ENCODE peak calls at places on chromosomes 2 and 18, in ten cellular contexts. One of them, this sample, is unnamed.

GRCh38 chr2:156009293-156009692 is 323.2 kb downstream of the NR4A2 start:
- DNase-seq in HEK293T: no peak
- DNase-seq in KG1: no peak
- DNase-seq in NAMALWA: no peak
- DNase-seq in naive B cell: no peak
- DNase-seq in AG04450: no peak
- DNase-seq in PC-9: no peak
- DNase-seq in HT-29: no peak
- DNase-seq in fibroblast of mammary gland: no peak
- DNase-seq in endothelial cell: no peak
- DNase-seq in this sample: no peak

GRCh38 chr2:3202926-3203325 is 174.7 kb downstream of the EIPR1 start:
- DNase-seq in NAMALWA: no peak
- DNase-seq in KG1: no peak
- DNase-seq in HEK293T: no peak
- DNase-seq in HT-29: no peak
- DNase-seq in naive B cell: no peak
- DNase-seq in fibroblast of mammary gland: no peak
- DNase-seq in endothelial cell: no peak
- DNase-seq in PC-9: no peak
- DNase-seq in AG04450: no peak
- DNase-seq in this sample: no peak

GRCh38 chr2:54468643-54469042 is 12.5 kb downstream of the SPTBN1 start:
- DNase-seq in KG1: no peak
- DNase-seq in naive B cell: no peak
- DNase-seq in fibroblast of mammary gland: peak; percentile 97
- DNase-seq in HT-29: no peak
- DNase-seq in PC-9: no peak
- DNase-seq in endothelial cell: no peak
- DNase-seq in HEK293T: no peak
- DNase-seq in NAMALWA: no peak
- DNase-seq in AG04450: no peak
- DNase-seq in this sample: no peak

GRCh38 chr2:38750793-38751042 is 443 bp downstream of the SRSF7 start:
- DNase-seq in NAMALWA: no peak
- DNase-seq in AG04450: no peak
- DNase-seq in KG1: no peak
- DNase-seq in fibroblast of mammary gland: no peak
- DNase-seq in endothelial cell: peak; percentile 62
- DNase-seq in HEK293T: peak; percentile 45
- DNase-seq in HT-29: peak; percentile 74
- DNase-seq in PC-9: no peak
- DNase-seq in naive B cell: no peak
- DNase-seq in this sample: no peak

GRCh38 chr2:95344208-95344570 is 47.0 kb downstream of the KCNIP3 start:
- DNase-seq in KG1: no peak
- DNase-seq in PC-9: no peak
- DNase-seq in AG04450: no peak
- DNase-seq in HT-29: no peak
- DNase-seq in endothelial cell: no peak
- DNase-seq in NAMALWA: no peak
- DNase-seq in HEK293T: no peak
- DNase-seq in fibroblast of mammary gland: no peak
- DNase-seq in naive B cell: no peak
- DNase-seq in this sample: no peak

GRCh38 chr18:50177294-50177992 is 17.5 kb downstream of the MYO5B start:
- DNase-seq in endothelial cell: no peak
- DNase-seq in naive B cell: no peak
- DNase-seq in fibroblast of mammary gland: no peak
- DNase-seq in NAMALWA: no peak
- DNase-seq in AG04450: no peak
- DNase-seq in PC-9: no peak
- DNase-seq in HT-29: peak; percentile 12
- DNase-seq in HEK293T: no peak
- DNase-seq in KG1: no peak
- DNase-seq in this sample: no peak

GRCh38 chr2:178279142-178279541 is 84.8 kb downstream of the OSBPL6 start:
- DNase-seq in fibroblast of mammary gland: peak; percentile 95
- DNase-seq in NAMALWA: no peak
- DNase-seq in HT-29: no peak
- DNase-seq in endothelial cell: no peak
- DNase-seq in AG04450: peak; percentile 59
- DNase-seq in HEK293T: no peak
- DNase-seq in PC-9: peak; percentile 35
- DNase-seq in naive B cell: no peak
- DNase-seq in KG1: no peak
- DNase-seq in this sample: peak; percentile 73

GRCh38 chr2:188079176-188079575 is 212.5 kb upstream of the GULP1 start:
- DNase-seq in fibroblast of mammary gland: peak; percentile 76
- DNase-seq in KG1: no peak
- DNase-seq in endothelial cell: no peak
- DNase-seq in PC-9: no peak
- DNase-seq in naive B cell: no peak
- DNase-seq in AG04450: peak; percentile 48
- DNase-seq in NAMALWA: no peak
- DNase-seq in HT-29: no peak
- DNase-seq in HEK293T: no peak
- DNase-seq in this sample: no peak

GRCh38 chr2:101026253-101026701 is 24.2 kb downstream of the RPL31 start:
- DNase-seq in PC-9: no peak
- DNase-seq in fibroblast of mammary gland: no peak
- DNase-seq in naive B cell: no peak
- DNase-seq in AG04450: no peak
- DNase-seq in endothelial cell: no peak
- DNase-seq in KG1: no peak
- DNase-seq in HT-29: no peak
- DNase-seq in HEK293T: no peak
- DNase-seq in NAMALWA: no peak
- DNase-seq in this sample: no peak

GRCh38 chr2:103119352-103119751 is 357.5 kb downstream of the TMEM182 start:
- DNase-seq in HEK293T: no peak
- DNase-seq in endothelial cell: no peak
- DNase-seq in naive B cell: no peak
- DNase-seq in NAMALWA: no peak
- DNase-seq in AG04450: no peak
- DNase-seq in KG1: no peak
- DNase-seq in PC-9: no peak
- DNase-seq in fibroblast of mammary gland: no peak
- DNase-seq in HT-29: no peak
- DNase-seq in this sample: no peak

GRCh38 chr2:128178650-128179460 is 87.9 kb downstream of the UGGT1 start:
- DNase-seq in naive B cell: peak; percentile 21
- DNase-seq in HEK293T: peak; percentile 48
- DNase-seq in endothelial cell: peak; percentile 64
- DNase-seq in NAMALWA: peak; percentile 66
- DNase-seq in PC-9: peak; percentile 52
- DNase-seq in HT-29: peak; percentile 82
- DNase-seq in AG04450: peak; percentile 67
- DNase-seq in KG1: no peak
- DNase-seq in fibroblast of mammary gland: peak; percentile 80
- DNase-seq in this sample: peak; percentile 11

GRCh38 chr2:27804146-27804545 is 32.6 kb downstream of the MRPL33 start:
- DNase-seq in HT-29: no peak
- DNase-seq in KG1: no peak
- DNase-seq in fibroblast of mammary gland: peak; percentile 65
- DNase-seq in AG04450: peak; percentile 6
- DNase-seq in PC-9: no peak
- DNase-seq in NAMALWA: no peak
- DNase-seq in HEK293T: no peak
- DNase-seq in naive B cell: no peak
- DNase-seq in endothelial cell: no peak
- DNase-seq in this sample: no peak

GRCh38 chr2:99974966-99975365 is 167.4 kb downstream of the AFF3 start:
- DNase-seq in AG04450: no peak
- DNase-seq in HEK293T: no peak
- DNase-seq in fibroblast of mammary gland: peak; percentile 64
- DNase-seq in NAMALWA: no peak
- DNase-seq in KG1: no peak
- DNase-seq in PC-9: no peak
- DNase-seq in naive B cell: no peak
- DNase-seq in endothelial cell: no peak
- DNase-seq in HT-29: no peak
- DNase-seq in this sample: no peak

GRCh38 chr2:149467461-149467860 is 120.1 kb downstream of the MMADHC start:
- DNase-seq in fibroblast of mammary gland: no peak
- DNase-seq in HEK293T: no peak
- DNase-seq in KG1: no peak
- DNase-seq in endothelial cell: no peak
- DNase-seq in PC-9: no peak
- DNase-seq in AG04450: no peak
- DNase-seq in NAMALWA: no peak
- DNase-seq in naive B cell: no peak
- DNase-seq in HT-29: no peak
- DNase-seq in this sample: no peak

GRCh38 chr18:50331691-50332090 is 43.2 kb upstream of the SKA1 start:
- DNase-seq in NAMALWA: no peak
- DNase-seq in HEK293T: no peak
- DNase-seq in HT-29: no peak
- DNase-seq in PC-9: no peak
- DNase-seq in endothelial cell: no peak
- DNase-seq in AG04450: no peak
- DNase-seq in KG1: no peak
- DNase-seq in fibroblast of mammary gland: no peak
- DNase-seq in naive B cell: no peak
- DNase-seq in this sample: no peak

GRCh38 chr2:239882335-239882734 is 142.8 kb downstream of the NDUFA10 start:
- DNase-seq in NAMALWA: peak; percentile 26
- DNase-seq in HEK293T: peak; percentile 31
- DNase-seq in endothelial cell: peak; percentile 65
- DNase-seq in AG04450: no peak
- DNase-seq in naive B cell: peak; percentile 14
- DNase-seq in fibroblast of mammary gland: peak; percentile 34
- DNase-seq in HT-29: peak; percentile 87
- DNase-seq in PC-9: peak; percentile 60
- DNase-seq in KG1: peak; percentile 24
- DNase-seq in this sample: no peak

GRCh38 chr2:208565690-208566421 is 159.3 kb downstream of the PTH2R start:
- DNase-seq in HT-29: no peak
- DNase-seq in PC-9: no peak
- DNase-seq in NAMALWA: no peak
- DNase-seq in fibroblast of mammary gland: no peak
- DNase-seq in endothelial cell: no peak
- DNase-seq in HEK293T: no peak
- DNase-seq in AG04450: no peak
- DNase-seq in KG1: no peak
- DNase-seq in naive B cell: no peak
- DNase-seq in this sample: no peak

GRCh38 chr18:50656841-50657470 is 97.1 kb downstream of the MAPK4 start:
- DNase-seq in HT-29: no peak
- DNase-seq in AG04450: no peak
- DNase-seq in HEK293T: no peak
- DNase-seq in PC-9: no peak
- DNase-seq in KG1: no peak
- DNase-seq in naive B cell: no peak
- DNase-seq in endothelial cell: no peak
- DNase-seq in fibroblast of mammary gland: peak; percentile 28
- DNase-seq in NAMALWA: no peak
- DNase-seq in this sample: no peak

GRCh38 chr2:167134381-167135072 is 246.2 kb downstream of the XIRP2 start:
- DNase-seq in NAMALWA: no peak
- DNase-seq in PC-9: no peak
- DNase-seq in fibroblast of mammary gland: peak; percentile 91
- DNase-seq in KG1: no peak
- DNase-seq in endothelial cell: no peak
- DNase-seq in AG04450: peak; percentile 50
- DNase-seq in HEK293T: no peak
- DNase-seq in naive B cell: no peak
- DNase-seq in HT-29: no peak
- DNase-seq in this sample: no peak

GRCh38 chr2:15758779-15759343 is 167.2 kb downstream of the DDX1 start:
- DNase-seq in KG1: no peak
- DNase-seq in fibroblast of mammary gland: no peak
- DNase-seq in AG04450: no peak
- DNase-seq in HT-29: no peak
- DNase-seq in naive B cell: no peak
- DNase-seq in HEK293T: no peak
- DNase-seq in endothelial cell: no peak
- DNase-seq in PC-9: no peak
- DNase-seq in NAMALWA: no peak
- DNase-seq in this sample: no peak

GRCh38 chr2:20579866-20580265 is 71.0 kb downstream of the HS1BP3 start:
- DNase-seq in NAMALWA: no peak
- DNase-seq in HEK293T: no peak
- DNase-seq in PC-9: peak; percentile 34
- DNase-seq in naive B cell: no peak
- DNase-seq in KG1: no peak
- DNase-seq in AG04450: no peak
- DNase-seq in endothelial cell: no peak
- DNase-seq in fibroblast of mammary gland: no peak
- DNase-seq in HT-29: peak; percentile 50
- DNase-seq in this sample: no peak

GRCh38 chr2:56448403-56448998 is 264.7 kb downstream of the CCDC85A start:
- DNase-seq in endothelial cell: no peak
- DNase-seq in HEK293T: no peak
- DNase-seq in PC-9: no peak
- DNase-seq in fibroblast of mammary gland: no peak
- DNase-seq in naive B cell: no peak
- DNase-seq in AG04450: no peak
- DNase-seq in KG1: no peak
- DNase-seq in HT-29: peak; percentile 26
- DNase-seq in NAMALWA: no peak
- DNase-seq in this sample: no peak

GRCh38 chr18:57390044-57390443 is 37.7 kb downstream of the ST8SIA3 start:
- DNase-seq in HEK293T: no peak
- DNase-seq in endothelial cell: no peak
- DNase-seq in fibroblast of mammary gland: no peak
- DNase-seq in HT-29: no peak
- DNase-seq in AG04450: no peak
- DNase-seq in NAMALWA: no peak
- DNase-seq in naive B cell: no peak
- DNase-seq in KG1: no peak
- DNase-seq in PC-9: no peak
- DNase-seq in this sample: no peak

GRCh38 chr2:51789908-51790307 is 758.0 kb upstream of the NRXN1 start:
- DNase-seq in HT-29: no peak
- DNase-seq in NAMALWA: no peak
- DNase-seq in AG04450: no peak
- DNase-seq in PC-9: no peak
- DNase-seq in naive B cell: no peak
- DNase-seq in fibroblast of mammary gland: peak; percentile 35
- DNase-seq in KG1: no peak
- DNase-seq in endothelial cell: no peak
- DNase-seq in HEK293T: no peak
- DNase-seq in this sample: no peak

GRCh38 chr2:150587547-150588209 is 100.2 kb upstream of the RND3 start:
- DNase-seq in KG1: no peak
- DNase-seq in NAMALWA: no peak
- DNase-seq in PC-9: no peak
- DNase-seq in fibroblast of mammary gland: peak; percentile 30
- DNase-seq in endothelial cell: no peak
- DNase-seq in AG04450: no peak
- DNase-seq in HT-29: no peak
- DNase-seq in naive B cell: no peak
- DNase-seq in HEK293T: peak; percentile 15
- DNase-seq in this sample: no peak

GRCh38 chr2:105777071-105777482 is 32.4 kb downstream of the NCK2 start:
- DNase-seq in HT-29: no peak
- DNase-seq in NAMALWA: no peak
- DNase-seq in HEK293T: no peak
- DNase-seq in AG04450: no peak
- DNase-seq in PC-9: no peak
- DNase-seq in KG1: no peak
- DNase-seq in endothelial cell: no peak
- DNase-seq in fibroblast of mammary gland: no peak
- DNase-seq in naive B cell: no peak
- DNase-seq in this sample: no peak

GRCh38 chr2:155099784-155100183 is 401.3 kb downstream of the KCNJ3 start:
- DNase-seq in PC-9: peak; percentile 80
- DNase-seq in HT-29: peak; percentile 73
- DNase-seq in HEK293T: no peak
- DNase-seq in fibroblast of mammary gland: peak; percentile 0
- DNase-seq in endothelial cell: no peak
- DNase-seq in KG1: no peak
- DNase-seq in AG04450: no peak
- DNase-seq in NAMALWA: no peak
- DNase-seq in naive B cell: no peak
- DNase-seq in this sample: no peak

GRCh38 chr18:46462523-46462922 is 194.5 kb downstream of the LOXHD1 start:
- DNase-seq in HT-29: no peak
- DNase-seq in fibroblast of mammary gland: no peak
- DNase-seq in HEK293T: no peak
- DNase-seq in AG04450: no peak
- DNase-seq in PC-9: no peak
- DNase-seq in naive B cell: no peak
- DNase-seq in KG1: no peak
- DNase-seq in NAMALWA: no peak
- DNase-seq in endothelial cell: no peak
- DNase-seq in this sample: no peak